ENCODE peak calls at places on chromosome 2, in seven cellular contexts. Q, S, K, G, I, Z and V are unnamed samples.

GRCh38 chr2:96940026-96940601 is 46.3 kb downstream of the FAM178B start:
- DNase-seq in Z (no peak), S (no peak), G (no peak), Q (peak), K (no peak), I (no peak), V (no peak)

GRCh38 chr2:234187646-234188174 is 137.2 kb downstream of the SPP2 start:
- DNase-seq in S (no peak), I (no peak), Q (no peak), K (no peak), Z (no peak), G (no peak), V (no peak)

GRCh38 chr2:236875906-236876505 is 209.7 kb upstream of the COPS8 start:
- DNase-seq in G (no peak), K (no peak), Z (no peak), Q (no peak), S (no peak), I (no peak), V (peak)

GRCh38 chr2:239870863-239871262 is 154.3 kb downstream of the NDUFA10 start:
- DNase-seq in Q (no peak), K (no peak), S (no peak), I (no peak), G (no peak), Z (no peak), V (no peak)

GRCh38 chr2:226849349-226849748 is 13.5 kb downstream of the RHBDD1 start:
- DNase-seq in K (no peak), S (no peak), G (no peak), Z (no peak), Q (no peak), I (no peak), V (no peak)

GRCh38 chr2:120830096-120830830 is 94.6 kb downstream of the GLI2 start:
- DNase-seq in I (no peak), Z (no peak), Q (no peak), K (no peak), S (no peak), G (no peak), V (no peak)

GRCh38 chr2:38131665-38132064 is 55.7 kb upstream of the CYP1B1 start:
- DNase-seq in Q (no peak), I (no peak), K (no peak), S (no peak), G (no peak), Z (no peak), V (no peak)

GRCh38 chr2:142914507-142915313 is 37.2 kb downstream of the KYNU start:
- DNase-seq in Z (no peak), G (no peak), I (peak), K (no peak), S (no peak), Q (no peak), V (no peak)

GRCh38 chr2:238523158-238524110 is 96.7 kb downstream of the ASB1 start:
- DNase-seq in S (no peak), Z (no peak), K (no peak), Q (no peak), I (peak), G (peak), V (peak)

GRCh38 chr2:3644891-3645605 is 13.0 kb upstream of the ALLC start:
- DNase-seq in Q (no peak), K (no peak), S (no peak), I (no peak), G (no peak), Z (no peak), V (no peak)

GRCh38 chr2:188412190-188412589 is 120.5 kb downstream of the GULP1 start:
- DNase-seq in I (no peak), Q (no peak), S (no peak), G (no peak), Z (no peak), K (no peak), V (no peak)

GRCh38 chr2:70482401-70482800 is 71.2 kb downstream of the TGFA start:
- DNase-seq in K (no peak), Q (no peak), Z (no peak), G (no peak), S (no peak), I (no peak), V (no peak)

GRCh38 chr2:15582645-15583340 is 8.9 kb upstream of the DDX1 start:
- DNase-seq in Z (no peak), S (no peak), I (no peak), K (no peak), Q (no peak), G (no peak), V (no peak)

GRCh38 chr2:170362895-170363582 is 185.1 kb downstream of the MYO3B start:
- DNase-seq in Q (peak), S (no peak), G (no peak), Z (no peak), I (no peak), K (no peak), V (no peak)

GRCh38 chr2:188975497-188976102 is 1.4 kb downstream of the COL3A1 start:
- DNase-seq in S (peak), Z (no peak), K (peak), I (no peak), Q (no peak), G (peak), V (peak)

GRCh38 chr2:197107291-197108269 is 181.1 kb upstream of the PGAP1 start:
- DNase-seq in S (no peak), K (no peak), G (peak), I (no peak), Q (no peak), Z (no peak), V (peak)

GRCh38 chr2:171878481-171878993 is 15.5 kb downstream of the SLC25A12 start:
- DNase-seq in K (peak), Z (no peak), G (peak), I (no peak), S (peak), Q (peak), V (peak)

GRCh38 chr2:51013870-51014526 is 17.9 kb downstream of the NRXN1 start:
- DNase-seq in S (no peak), G (no peak), I (no peak), Z (no peak), Q (peak), K (no peak), V (no peak)

GRCh38 chr2:170965446-170966225 is 36.6 kb downstream of the GORASP2 start:
- DNase-seq in K (no peak), Z (no peak), S (peak), G (peak), Q (no peak), I (no peak), V (no peak)

GRCh38 chr2:133790706-133791105 is 222.4 kb upstream of the NCKAP5 start:
- DNase-seq in I (no peak), Q (no peak), G (peak), Z (no peak), K (no peak), S (no peak), V (peak)

GRCh38 chr2:43293744-43294695 is 67.6 kb upstream of the ZFP36L2 start:
- DNase-seq in Q (no peak), G (peak), S (peak), K (peak), Z (peak), I (peak), V (peak)

GRCh38 chr2:217451634-217452033 is 551.2 kb downstream of the TNS1 start:
- DNase-seq in K (no peak), S (no peak), G (peak), Q (no peak), Z (no peak), I (no peak), V (peak)

GRCh38 chr2:44210362-44210761 is 41.7 kb downstream of the PPM1B start:
- DNase-seq in Q (no peak), K (no peak), Z (no peak), I (no peak), S (no peak), G (no peak), V (no peak)

GRCh38 chr2:144645055-144645778 is 125.3 kb upstream of the ZEB2 start:
- DNase-seq in Q (no peak), G (peak), Z (peak), I (no peak), S (no peak), K (no peak), V (peak)

GRCh38 chr2:38602136-38602731 is 494 bp downstream of the HNRNPLL start:
- DNase-seq in K (no peak), G (no peak), Z (no peak), I (peak), S (no peak), Q (peak), V (no peak)

GRCh38 chr2:135948642-135949355 is 36.6 kb downstream of the DARS1 start:
- DNase-seq in Z (no peak), Q (no peak), S (peak), G (peak), I (peak), K (no peak), V (peak)

GRCh38 chr2:121699421-121700328 is 37.0 kb downstream of the NIFK start:
- DNase-seq in G (peak), I (peak), S (no peak), K (no peak), Z (peak), Q (no peak), V (peak)

GRCh38 chr2:112644155-112644932 is 1.4 kb upstream of the SLC20A1 start:
- DNase-seq in G (no peak), Z (no peak), S (no peak), I (no peak), Q (no peak), K (no peak), V (no peak)

GRCh38 chr2:40367652-40368051 is 84.2 kb downstream of the SLC8A1 start:
- DNase-seq in K (no peak), I (no peak), Q (no peak), G (peak), S (peak), Z (no peak), V (peak)

GRCh38 chr2:105568323-105568610 is 169.4 kb upstream of the FHL2 start:
- DNase-seq in I (no peak), S (no peak), K (no peak), Q (no peak), Z (no peak), G (peak), V (no peak)

GRCh38 chr2:28377201-28377816 is 15.3 kb upstream of the FOSL2 start:
- DNase-seq in Q (no peak), Z (no peak), G (no peak), K (no peak), S (no peak), I (no peak), V (no peak)

GRCh38 chr2:153872311-153873061 is 764 bp downstream of the GALNT13 start:
- DNase-seq in Z (no peak), I (no peak), S (no peak), Q (no peak), K (no peak), G (no peak), V (no peak)

GRCh38 chr2:50535971-50536759 is 495.8 kb downstream of the NRXN1 start:
- DNase-seq in Q (peak), Z (peak), K (no peak), I (no peak), S (peak), G (peak), V (peak)

GRCh38 chr2:17901246-17901645 is 22.8 kb downstream of the KCNS3 start:
- DNase-seq in G (no peak), K (no peak), I (no peak), S (no peak), Q (peak), Z (no peak), V (no peak)

GRCh38 chr2:10158681-10159080 is 36.1 kb downstream of the RRM2 start:
- DNase-seq in Q (no peak), G (no peak), S (no peak), I (no peak), Z (no peak), K (no peak), V (no peak)

GRCh38 chr2:20613342-20613916 is 37.5 kb downstream of the HS1BP3 start:
- DNase-seq in G (no peak), S (no peak), I (no peak), K (no peak), Q (no peak), Z (no peak), V (no peak)